ENCODE peak calls at places on chromosomes 4 and X, in four cellular contexts. One of them, this sample, is unnamed.

GRCh38 chr4:65249111-65249510 is 421.2 kb downstream of the EPHA5 start:
- DNase-seq in left ventricle myocardium inferior: no peak
- DNase-seq in stimulated activated CD4-positive, alpha-beta T cell treated with anti-CD3 and anti-CD28 coated beads, Interleukin-15, amount 100 ng/mL, for 1 hour: no peak
- DNase-seq in foreskin fibroblast: no peak
- DNase-seq in this sample: no peak

GRCh38 chr4:87799254-87799653 is at the start of gene IBSP:
- DNase-seq in left ventricle myocardium inferior: no peak
- DNase-seq in stimulated activated CD4-positive, alpha-beta T cell treated with anti-CD3 and anti-CD28 coated beads, Interleukin-15, amount 100 ng/mL, for 1 hour: no peak
- DNase-seq in foreskin fibroblast: no peak
- DNase-seq in this sample: no peak

GRCh38 chrX:123308663-123309062 is 124.6 kb downstream of the GRIA3 start:
- DNase-seq in left ventricle myocardium inferior: no peak
- DNase-seq in stimulated activated CD4-positive, alpha-beta T cell treated with anti-CD3 and anti-CD28 coated beads, Interleukin-15, amount 100 ng/mL, for 1 hour: no peak
- DNase-seq in foreskin fibroblast: no peak
- DNase-seq in this sample: peak

GRCh38 chrX:129193357-129193756 is 329.9 kb downstream of the SMARCA1 start:
- DNase-seq in left ventricle myocardium inferior: peak
- DNase-seq in stimulated activated CD4-positive, alpha-beta T cell treated with anti-CD3 and anti-CD28 coated beads, Interleukin-15, amount 100 ng/mL, for 1 hour: no peak
- DNase-seq in foreskin fibroblast: no peak
- DNase-seq in this sample: no peak

GRCh38 chrX:54808109-54808604 is 612 bp downstream of the MAGED2 start:
- DNase-seq in left ventricle myocardium inferior: peak
- DNase-seq in stimulated activated CD4-positive, alpha-beta T cell treated with anti-CD3 and anti-CD28 coated beads, Interleukin-15, amount 100 ng/mL, for 1 hour: no peak
- DNase-seq in foreskin fibroblast: peak
- DNase-seq in this sample: peak

GRCh38 chr4:82123934-82124333 is 249.9 kb downstream of the HNRNPD start:
- DNase-seq in left ventricle myocardium inferior: no peak
- DNase-seq in stimulated activated CD4-positive, alpha-beta T cell treated with anti-CD3 and anti-CD28 coated beads, Interleukin-15, amount 100 ng/mL, for 1 hour: no peak
- DNase-seq in foreskin fibroblast: no peak
- DNase-seq in this sample: no peak

GRCh38 chr4:67603310-67604028 is 44.9 kb downstream of the STAP1 start:
- DNase-seq in left ventricle myocardium inferior: no peak
- DNase-seq in stimulated activated CD4-positive, alpha-beta T cell treated with anti-CD3 and anti-CD28 coated beads, Interleukin-15, amount 100 ng/mL, for 1 hour: no peak
- DNase-seq in foreskin fibroblast: no peak
- DNase-seq in this sample: no peak

GRCh38 chr4:170868191-170868590 is 778.4 kb upstream of the AADAT start:
- DNase-seq in left ventricle myocardium inferior: no peak
- DNase-seq in stimulated activated CD4-positive, alpha-beta T cell treated with anti-CD3 and anti-CD28 coated beads, Interleukin-15, amount 100 ng/mL, for 1 hour: no peak
- DNase-seq in foreskin fibroblast: no peak
- DNase-seq in this sample: no peak

GRCh38 chr4:80431203-80431602 is 95.7 kb downstream of the CFAP299 start:
- DNase-seq in left ventricle myocardium inferior: no peak
- DNase-seq in stimulated activated CD4-positive, alpha-beta T cell treated with anti-CD3 and anti-CD28 coated beads, Interleukin-15, amount 100 ng/mL, for 1 hour: no peak
- DNase-seq in foreskin fibroblast: no peak
- DNase-seq in this sample: no peak

GRCh38 chr4:158182736-158183135 is 9.9 kb upstream of the GASK1B start:
- DNase-seq in left ventricle myocardium inferior: no peak
- DNase-seq in stimulated activated CD4-positive, alpha-beta T cell treated with anti-CD3 and anti-CD28 coated beads, Interleukin-15, amount 100 ng/mL, for 1 hour: no peak
- DNase-seq in foreskin fibroblast: no peak
- DNase-seq in this sample: no peak

GRCh38 chr4:163550869-163551267 is 56.4 kb downstream of the TMA16 start:
- DNase-seq in left ventricle myocardium inferior: no peak
- DNase-seq in stimulated activated CD4-positive, alpha-beta T cell treated with anti-CD3 and anti-CD28 coated beads, Interleukin-15, amount 100 ng/mL, for 1 hour: no peak
- DNase-seq in foreskin fibroblast: no peak
- DNase-seq in this sample: no peak

GRCh38 chrX:134023851-134024281 is 38.5 kb upstream of the GPC3 start:
- DNase-seq in left ventricle myocardium inferior: no peak
- DNase-seq in stimulated activated CD4-positive, alpha-beta T cell treated with anti-CD3 and anti-CD28 coated beads, Interleukin-15, amount 100 ng/mL, for 1 hour: no peak
- DNase-seq in foreskin fibroblast: no peak
- DNase-seq in this sample: no peak

GRCh38 chr4:140932646-140933045 is 176.5 kb upstream of the TBC1D9 start:
- DNase-seq in left ventricle myocardium inferior: no peak
- DNase-seq in stimulated activated CD4-positive, alpha-beta T cell treated with anti-CD3 and anti-CD28 coated beads, Interleukin-15, amount 100 ng/mL, for 1 hour: no peak
- DNase-seq in foreskin fibroblast: no peak
- DNase-seq in this sample: no peak

GRCh38 chr4:154124539-154125255 is 335.8 kb upstream of the SFRP2 start:
- DNase-seq in left ventricle myocardium inferior: no peak
- DNase-seq in stimulated activated CD4-positive, alpha-beta T cell treated with anti-CD3 and anti-CD28 coated beads, Interleukin-15, amount 100 ng/mL, for 1 hour: no peak
- DNase-seq in foreskin fibroblast: peak
- DNase-seq in this sample: no peak

GRCh38 chr4:57077550-57078311 is 32.5 kb downstream of the IGFBP7 start:
- DNase-seq in left ventricle myocardium inferior: no peak
- DNase-seq in stimulated activated CD4-positive, alpha-beta T cell treated with anti-CD3 and anti-CD28 coated beads, Interleukin-15, amount 100 ng/mL, for 1 hour: no peak
- DNase-seq in foreskin fibroblast: no peak
- DNase-seq in this sample: no peak

GRCh38 chr4:149961876-149962597 is 116.2 kb upstream of the DCLK2 start:
- DNase-seq in left ventricle myocardium inferior: no peak
- DNase-seq in stimulated activated CD4-positive, alpha-beta T cell treated with anti-CD3 and anti-CD28 coated beads, Interleukin-15, amount 100 ng/mL, for 1 hour: no peak
- DNase-seq in foreskin fibroblast: peak
- DNase-seq in this sample: no peak

GRCh38 chr4:7158081-7158750 is 34.1 kb upstream of the SORCS2 start:
- DNase-seq in left ventricle myocardium inferior: no peak
- DNase-seq in stimulated activated CD4-positive, alpha-beta T cell treated with anti-CD3 and anti-CD28 coated beads, Interleukin-15, amount 100 ng/mL, for 1 hour: no peak
- DNase-seq in foreskin fibroblast: no peak
- DNase-seq in this sample: no peak

GRCh38 chr4:112647785-112648184 is 10.8 kb downstream of the LARP7 start:
- DNase-seq in left ventricle myocardium inferior: no peak
- DNase-seq in stimulated activated CD4-positive, alpha-beta T cell treated with anti-CD3 and anti-CD28 coated beads, Interleukin-15, amount 100 ng/mL, for 1 hour: no peak
- DNase-seq in foreskin fibroblast: no peak
- DNase-seq in this sample: no peak

GRCh38 chr4:74105656-74106275 is 6.8 kb upstream of the CXCL2 start:
- DNase-seq in left ventricle myocardium inferior: no peak
- DNase-seq in stimulated activated CD4-positive, alpha-beta T cell treated with anti-CD3 and anti-CD28 coated beads, Interleukin-15, amount 100 ng/mL, for 1 hour: no peak
- DNase-seq in foreskin fibroblast: no peak
- DNase-seq in this sample: no peak

GRCh38 chrX:17521871-17522693 is 147.1 kb downstream of the NHS start:
- DNase-seq in left ventricle myocardium inferior: peak
- DNase-seq in stimulated activated CD4-positive, alpha-beta T cell treated with anti-CD3 and anti-CD28 coated beads, Interleukin-15, amount 100 ng/mL, for 1 hour: no peak
- DNase-seq in foreskin fibroblast: peak
- DNase-seq in this sample: peak

GRCh38 chrX:136999021-136999420 is 34.8 kb downstream of the GPR101 start:
- DNase-seq in left ventricle myocardium inferior: no peak
- DNase-seq in stimulated activated CD4-positive, alpha-beta T cell treated with anti-CD3 and anti-CD28 coated beads, Interleukin-15, amount 100 ng/mL, for 1 hour: no peak
- DNase-seq in foreskin fibroblast: no peak
- DNase-seq in this sample: no peak

GRCh38 chr4:106277140-106277680 is 38.8 kb downstream of the TBCK start:
- DNase-seq in left ventricle myocardium inferior: no peak
- DNase-seq in stimulated activated CD4-positive, alpha-beta T cell treated with anti-CD3 and anti-CD28 coated beads, Interleukin-15, amount 100 ng/mL, for 1 hour: no peak
- DNase-seq in foreskin fibroblast: peak
- DNase-seq in this sample: no peak